ENCODE peak calls at places on chromosome 16, in five cellular contexts. A, Z, D, P and L are unnamed samples. For H3K4me1, the result is how much of the 10 kb centered on the place peaks cover.

GRCh38 chr16:88391497-88391850 is 8.7 kb downstream of the ZNF469 start:
- DNase-seq in Z (no peak), A (no peak), P (no peak), D (no peak), L (no peak)

GRCh38 chr16:49262501-49262900 is 19.1 kb downstream of the CBLN1 start:
- DNase-seq in D (no peak), Z (no peak), A (no peak), P (no peak), L (no peak)

GRCh38 chr16:11232852-11233726 is 22.9 kb downstream of the SOCS1 start:
- DNase-seq in P (no peak), D (no peak), Z (peak), A (no peak), L (peak)

GRCh38 chr16:81558077-81558443 is 113.5 kb downstream of the CMIP start:
- DNase-seq in A (no peak), D (no peak), P (no peak), Z (no peak), L (no peak)

GRCh38 chr16:10976663-10977062 is 32.3 kb downstream of the CLEC16A start:
- DNase-seq in P (no peak), Z (no peak), A (no peak), D (no peak), L (no peak)

GRCh38 chr16:65406076-65406475 is 284.2 kb upstream of the CDH11 start:
- DNase-seq in Z (no peak), P (no peak), A (no peak), D (no peak), L (no peak)

GRCh38 chr16:70749681-70750601 is 51.0 kb downstream of the VAC14 start:
- DNase-seq in A (peak), P (no peak), Z (peak), D (no peak), L (no peak)

GRCh38 chr16:73183678-73184092 is 135.8 kb upstream of the ZFHX3 start:
- DNase-seq in D (no peak), Z (no peak), A (no peak), P (peak), L (no peak)

GRCh38 chr16:69120096-69120664 is 12.2 kb downstream of the CHTF8 start:
- DNase-seq in A (no peak), P (no peak), Z (no peak), D (no peak), L (no peak)

GRCh38 chr16:61323456-61323855 is 712.8 kb downstream of the CDH8 start:
- DNase-seq in Z (no peak), A (no peak), D (no peak), P (no peak), L (no peak)

GRCh38 chr16:80910434-80910833 is 96.3 kb downstream of the CMC2 start:
- DNase-seq in Z (no peak), A (no peak), P (no peak), D (no peak), L (no peak)

GRCh38 chr16:67917140-67917851 is 14.4 kb downstream of the CTRL start:
- DNase-seq in D (no peak), Z (no peak), P (peak), A (no peak), L (no peak)

GRCh38 chr16:21598676-21599157 is 660 bp upstream of the METTL9 start:
- DNase-seq in Z (peak), D (no peak), A (no peak), P (peak), L (peak)

GRCh38 chr16:88921603-88921995 is 55.1 kb upstream of the PABPN1L start:
- DNase-seq in Z (no peak), P (no peak), D (no peak), A (no peak), L (no peak)

GRCh38 chr16:46763147-46763546 is 15.0 kb upstream of the MYLK3 start:
- DNase-seq in D (no peak), P (no peak), A (no peak), Z (no peak), L (no peak)

GRCh38 chr16:90020838-90021382 is 1.7 kb upstream of the DBNDD1 start:
- DNase-seq in Z (no peak), D (peak), P (peak), A (no peak), L (peak)

GRCh38 chr16:15404792-15405191 is 9.2 kb downstream of the MPV17L start:
- DNase-seq in Z (no peak), A (no peak), P (peak), D (no peak), L (no peak)

GRCh38 chr16:13552960-13553257 is 367.0 kb upstream of the ERCC4 start:
- DNase-seq in A (no peak), D (no peak), Z (no peak), P (no peak), L (no peak)

GRCh38 chr16:16828913-16829398 is 450.0 kb downstream of the NPIPA7 start:
- DNase-seq in D (no peak), A (peak), P (no peak), Z (peak), L (no peak)

GRCh38 chr16:7366041-7366440 is 33.4 kb downstream of the RBFOX1 start:
- DNase-seq in P (no peak), D (no peak), A (no peak), Z (no peak), L (no peak)

GRCh38 chr16:53530046-53530445 is 27.0 kb upstream of the AKTIP start:
- DNase-seq in A (no peak), Z (no peak), D (no peak), P (no peak), L (no peak)

GRCh38 chr16:67807148-67807682 is 526 bp downstream of the TSNAXIP1 start:
- DNase-seq in Z (no peak), A (no peak), P (no peak), D (no peak), L (no peak)

GRCh38 chr16:56630134-56630533 is 2.3 kb upstream of the MT1M start:
- DNase-seq in Z (no peak), D (no peak), A (no peak), P (no peak), L (peak)

GRCh38 chr16:12846592-12846991 is 42.9 kb upstream of the CPPED1 start:
- DNase-seq in Z (no peak), A (no peak), P (no peak), D (no peak), L (no peak)

GRCh38 chr16:24689128-24689527 is 40.3 kb upstream of the TNRC6A start:
- DNase-seq in Z (peak), A (peak), P (peak), D (peak), L (peak)

GRCh38 chr16:76653390-76654026 is 376.3 kb downstream of the CNTNAP4 start:
- DNase-seq in P (peak), D (peak), Z (peak), A (peak), L (peak)

GRCh38 chr16:88867561-88868246 is 1.2 kb upstream of the PABPN1L start:
- DNase-seq in A (no peak), Z (no peak), D (no peak), P (no peak), L (peak)

GRCh38 chr16:86988920-86989715 is 328.1 kb downstream of the C16orf95 start:
- DNase-seq in Z (no peak), A (no peak), P (no peak), D (no peak), L (no peak)

GRCh38 chr16:17555176-17555575 is 84.4 kb upstream of the XYLT1 start:
- DNase-seq in A (no peak), D (no peak), P (peak), Z (no peak), L (no peak)

GRCh38 chr16:82133798-82134197 is 36.2 kb downstream of the MPHOSPH6 start:
- DNase-seq in Z (no peak), A (no peak), P (no peak), D (no peak), L (no peak)

GRCh38 chr16:71540-72341 is 690 bp downstream of the RHBDF1 start:
- DNase-seq in P (peak), Z (peak), D (peak), A (peak), L (no peak)

GRCh38 chr16:58345574-58346354 is 46.5 kb upstream of the GINS3 start:
- DNase-seq in D (peak), A (no peak), P (peak), Z (no peak), L (peak)

GRCh38 chr16:55717326-55717725 is 61.5 kb downstream of the SLC6A2 start:
- DNase-seq in A (no peak), Z (no peak), D (no peak), P (no peak), L (no peak)

GRCh38 chr16:80759419-80760162 is 44.8 kb downstream of the CDYL2 start:
- DNase-seq in P (no peak), A (no peak), D (peak), Z (no peak), L (no peak)

GRCh38 chr16:8591451-8591850 is 1.1 kb upstream of the TMEM114 start:
- DNase-seq in P (no peak), A (no peak), D (no peak), Z (no peak), L (no peak)

GRCh38 chr16:22621571-22622148 is 111.0 kb downstream of the NPIPB5 start:
- DNase-seq in P (no peak), D (no peak), Z (no peak), A (no peak), L (no peak)

GRCh38 chr16:89425523-89425922 is 64.8 kb downstream of the ANKRD11 start:
- DNase-seq in D (no peak), A (no peak), P (no peak), Z (no peak), L (no peak)

GRCh38 chr16:19210968-19211367 is 42.9 kb downstream of the SYT17 start:
- DNase-seq in Z (no peak), A (no peak), P (no peak), D (no peak), L (peak)

GRCh38 chr16:27231692-27232060 is 28.4 kb downstream of the KDM8 start:
- DNase-seq in D (no peak), P (no peak), A (no peak), Z (no peak), L (no peak)

GRCh38 chr16:27229891-27230470 is 26.7 kb downstream of the KDM8 start:
- DNase-seq in Z (no peak), D (no peak), P (no peak), A (no peak), L (no peak)

GRCh38 chr16:27228621-27229501 is 25.5 kb downstream of the KDM8 start:
- DNase-seq in D (no peak), A (no peak), Z (no peak), P (no peak), L (peak)

GRCh38 chr16:27232061-27232841 is 28.9 kb downstream of the KDM8 start:
- DNase-seq in P (no peak), D (no peak), A (no peak), Z (no peak), L (peak)

GRCh38 chr16:27230562-27230991 is 27.3 kb downstream of the KDM8 start:
- DNase-seq in D (no peak), P (no peak), A (no peak), Z (peak), L (no peak)
- H3K4me1 ChIP-seq in D (under half), P (under half), A (under half), Z (under half), L (half or more)

GRCh38 chr16:31111881-31112466 is 3.8 kb downstream of the BCKDK start:
- DNase-seq in P (no peak), D (no peak), Z (no peak), A (no peak), L (no peak)

GRCh38 chr16:31112711-31113419 is 4.6 kb upstream of the KAT8 start:
- DNase-seq in P (no peak), D (no peak), Z (no peak), A (no peak), L (no peak)

GRCh38 chr16:31113420-31114124 is 3.9 kb upstream of the KAT8 start:
- DNase-seq in Z (no peak), A (no peak), P (no peak), D (peak), L (no peak)

GRCh38 chr16:31117384-31118222 is at the start of gene KAT8:
- DNase-seq in D (peak), P (peak), Z (peak), A (peak), L (peak)

DNA sequence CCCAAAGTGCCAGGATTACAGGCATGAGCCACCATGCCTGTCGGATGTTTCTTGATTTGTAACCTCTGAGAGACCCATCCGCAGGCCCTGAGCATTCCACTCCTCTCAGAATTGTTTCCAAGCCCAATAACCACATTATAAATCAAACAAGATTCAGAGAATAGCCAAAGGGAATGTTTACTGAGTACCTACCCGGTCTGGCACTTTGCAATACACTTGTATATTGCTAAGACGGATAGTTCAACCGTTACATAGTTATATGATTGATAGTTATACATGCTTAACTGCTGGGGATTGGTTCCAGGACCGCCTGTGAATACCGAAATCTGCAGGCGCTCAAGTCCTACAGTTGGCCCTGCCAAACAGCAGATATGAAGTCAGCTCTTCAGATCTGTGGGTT is 3.0 kb upstream of the KAT8 start:
- DNase-seq in A (no peak), P (no peak), D (no peak), Z (no peak), L (no peak)
- H3K27ac ChIP-seq in A (no peak), P (no peak), D (no peak), Z (no peak), L (no peak)

DNA sequence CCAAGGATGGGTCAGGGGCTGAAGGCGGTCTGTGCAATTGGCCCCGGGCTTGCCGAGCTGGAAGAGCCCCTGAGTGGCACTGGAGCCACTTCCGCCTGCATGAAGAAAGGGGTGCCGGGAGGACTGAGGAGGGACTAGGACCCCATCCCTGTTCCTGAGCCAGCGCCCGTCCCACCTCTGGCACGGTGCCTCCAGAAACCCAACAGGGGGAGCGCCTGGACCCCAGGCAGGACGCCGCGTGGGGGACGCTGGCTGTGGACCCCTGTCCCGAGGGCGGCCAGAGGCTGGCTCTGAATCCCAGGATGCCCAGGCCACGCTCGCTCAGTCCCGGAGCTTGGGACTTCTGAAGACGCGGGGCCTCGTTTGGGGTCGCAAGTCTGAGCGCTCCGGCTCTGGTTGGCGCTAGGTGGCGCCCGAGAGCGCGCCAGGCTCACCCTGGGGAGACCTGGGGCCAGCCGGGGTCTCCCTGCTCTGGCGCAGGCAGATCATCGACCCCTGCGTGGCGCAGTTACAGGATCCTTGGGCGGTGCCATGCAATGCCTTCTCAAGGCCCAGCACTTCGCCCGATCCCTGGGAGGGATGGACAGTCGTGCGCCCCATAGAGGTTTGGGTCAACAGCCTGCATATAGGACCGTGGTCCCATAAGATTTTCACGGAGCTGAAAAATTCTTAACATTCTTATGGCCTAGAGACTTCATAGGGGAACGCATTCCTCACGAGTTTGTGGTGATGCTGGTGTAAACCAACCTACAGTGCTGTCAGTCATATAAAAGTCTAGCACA is 58.5 kb upstream of the CREBBP start:
- DNase-seq in D (peak), P (peak), Z (peak), A (peak), L (peak)
- TF ChIP-seq EZH2phosphoT487 in D (no peak), P (no peak), Z (no peak), A (no peak), L (no peak)

GRCh38 chr16:50267151-50267631 is 840 bp downstream of the ADCY7 start:
- DNase-seq in A (no peak), D (no peak), P (no peak), Z (no peak), L (peak)
- H3K4me1 ChIP-seq in A (under half), D (under half), P (under half), Z (under half), L (half or more)

GRCh38 chr16:1184980-1185379 is 32.1 kb downstream of the CACNA1H start:
- DNase-seq in Z (no peak), P (no peak), A (no peak), D (no peak), L (no peak)
- H3K27ac ChIP-seq in Z (no peak), P (no peak), A (no peak), D (no peak), L (no peak)